ENCODE peak calls at places on chromosomes 11 and 22, in five cellular contexts. B is LHCN-M2, Z is skeletal muscle cell, X is substantia nigra, K is smooth muscle cell of the brain vasculature. V is an unnamed sample.

GRCh38 chr11:32440372-32440888 is 5.1 kb upstream of the WT1 start:
- DNase-seq in Z (no peak), X (no peak), K (no peak), B (no peak), V (no peak)

GRCh38 chr11:8034604-8035224 is 46.3 kb upstream of the TUB start:
- DNase-seq in Z (no peak), K (no peak), X (no peak), B (no peak), V (no peak)

GRCh38 chr11:121596195-121597145 is 143.7 kb upstream of the SORL1-AS1 start:
- DNase-seq in X (no peak), Z (no peak), K (no peak), B (peak), V (peak)

GRCh38 chr22:21915624-21916308 is 36.9 kb downstream of the PPM1F start:
- DNase-seq in B (no peak), K (no peak), X (no peak), Z (no peak), V (no peak)

GRCh38 chr22:44413211-44413610 is 84.8 kb downstream of the RTL6 start:
- DNase-seq in B (no peak), X (no peak), K (no peak), Z (no peak), V (no peak)

GRCh38 chr22:34702279-34702678 is 363.7 kb upstream of the ISX start:
- DNase-seq in B (no peak), X (no peak), Z (no peak), K (no peak), V (no peak)

GRCh38 chr11:72222106-72222891 is 2.3 kb upstream of the INPPL1 start:
- DNase-seq in X (no peak), Z (no peak), B (no peak), K (no peak), V (no peak)

GRCh38 chr11:2432171-2432621 is 12.1 kb downstream of the TRPM5 start:
- DNase-seq in K (no peak), B (no peak), X (no peak), Z (no peak), V (no peak)

GRCh38 chr22:26489447-26490036 is 5.9 kb downstream of the SRRD start:
- DNase-seq in Z (no peak), K (no peak), B (no peak), X (no peak), V (no peak)

V was measured in HS-5.